ENCODE peak calls at places on chromosomes 13 and 19, in ten cellular contexts. M is testis; Y is PC-3; U is tibial nerve; C is nephron progenitor cell; G is fibroblast of lung; B is cardiac muscle cell; V is CD4-positive, alpha-beta T cell; F is GM13976; I is spleen. Q is an unnamed sample.

GRCh38 chr13:84655677-84656076 is 773.4 kb upstream of the SLITRK1 start:
- DNase-seq in M (no peak), Y (no peak), U (no peak), C (no peak), G (no peak), B (no peak), V (no peak), F (no peak), I (no peak), Q (no peak)

GRCh38 chr13:99691552-99691951 is 190.3 kb downstream of the TM9SF2 start:
- DNase-seq in M (no peak), Y (no peak), U (no peak), C (no peak), G (no peak), B (no peak), V (no peak), F (no peak), I (no peak), Q (no peak)

GRCh38 chr19:1567116-1567847 is 843 bp downstream of the MEX3D start:
- DNase-seq in M (no peak), Y (no peak), U (no peak), C (peak), G (no peak), B (no peak), V (no peak), F (no peak), I (no peak), Q (no peak)

GRCh38 chr13:106187092-106187491 is 348.4 kb downstream of the EFNB2 start:
- DNase-seq in M (no peak), Y (no peak), U (no peak), C (no peak), G (no peak), B (no peak), V (no peak), F (no peak), I (no peak), Q (no peak)

GRCh38 chr19:2724148-2724557 is 3.0 kb upstream of the DIRAS1 start:
- DNase-seq in M (no peak), Y (no peak), U (no peak), C (peak), G (no peak), B (no peak), V (no peak), F (no peak), I (no peak), Q (no peak)

GRCh38 chr19:2993579-2993978 is 16.2 kb downstream of the TLE6 start:
- DNase-seq in M (no peak), Y (no peak), U (no peak), C (no peak), G (no peak), B (no peak), V (no peak), F (no peak), I (no peak), Q (no peak)

GRCh38 chr13:24038846-24039330 is 121.6 kb upstream of the SPATA13 start:
- DNase-seq in M (no peak), Y (peak), U (no peak), C (no peak), G (no peak), B (no peak), V (no peak), F (no peak), I (no peak), Q (no peak)

GRCh38 chr13:97726664-97727235 is 226.7 kb upstream of the IPO5 start:
- DNase-seq in M (no peak), Y (no peak), U (no peak), C (no peak), G (peak), B (no peak), V (no peak), F (no peak), I (no peak), Q (no peak)

GRCh38 chr13:113216165-113217056 is 7.0 kb downstream of the CUL4A start:
- DNase-seq in M (no peak), Y (peak), U (no peak), C (peak), G (peak), B (peak), V (no peak), F (no peak), I (peak), Q (no peak)

GRCh38 chr13:65964672-65965071 is 1265.5 kb downstream of the PCDH9 start:
- DNase-seq in M (no peak), Y (peak), U (no peak), C (no peak), G (no peak), B (no peak), V (no peak), F (no peak), I (no peak), Q (no peak)

GRCh38 chr19:10812902-10813404 is 23.1 kb downstream of the TMED1 start:
- DNase-seq in M (peak), Y (peak), U (no peak), C (no peak), G (peak), B (no peak), V (no peak), F (no peak), I (peak), Q (peak)

GRCh38 chr13:68347220-68347619 is 1117.1 kb upstream of the PCDH9 start:
- DNase-seq in M (no peak), Y (no peak), U (no peak), C (no peak), G (no peak), B (no peak), V (no peak), F (no peak), I (no peak), Q (no peak)

GRCh38 chr13:38045278-38046048 is 175.9 kb upstream of the TRPC4 start:
- DNase-seq in M (no peak), Y (peak), U (no peak), C (no peak), G (peak), B (peak), V (no peak), F (no peak), I (no peak), Q (no peak)

GRCh38 chr13:108610517-108610916 is 18.9 kb upstream of the MYO16 start:
- DNase-seq in M (no peak), Y (no peak), U (no peak), C (no peak), G (no peak), B (peak), V (no peak), F (no peak), I (no peak), Q (no peak)

GRCh38 chr13:108606424-108606823 is 23.0 kb upstream of the MYO16 start:
- DNase-seq in M (no peak), Y (no peak), U (no peak), C (no peak), G (no peak), B (no peak), V (no peak), F (no peak), I (no peak), Q (no peak)

GRCh38 chr13:108615241-108615640 is 14.2 kb upstream of the MYO16 start:
- DNase-seq in M (no peak), Y (no peak), U (no peak), C (no peak), G (no peak), B (no peak), V (no peak), F (no peak), I (no peak), Q (no peak)

GRCh38 chr13:108609353-108609752 is 20.1 kb upstream of the MYO16 start:
- DNase-seq in M (peak), Y (peak), U (no peak), C (no peak), G (peak), B (peak), V (no peak), F (no peak), I (no peak), Q (no peak)
- TF ChIP-seq CTCF in M (peak), Y (peak), U (no peak), C (peak), G (peak), B (no peak), V (no peak), F (no peak), I (no peak), Q (peak)

GRCh38 chr13:39682310-39682709 is 26.8 kb downstream of the COG6 start:
- DNase-seq in M (no peak), Y (no peak), U (no peak), C (no peak), G (no peak), B (no peak), V (no peak), F (no peak), I (no peak), Q (no peak)

GRCh38 chr13:39672378-39673132 is 17.1 kb downstream of the COG6 start:
- DNase-seq in M (no peak), Y (no peak), U (no peak), C (no peak), G (no peak), B (no peak), V (no peak), F (no peak), I (no peak), Q (no peak)

GRCh38 chr13:39675904-39676303 is 20.4 kb downstream of the COG6 start:
- DNase-seq in M (no peak), Y (no peak), U (no peak), C (no peak), G (no peak), B (no peak), V (no peak), F (no peak), I (no peak), Q (no peak)

GRCh38 chr13:39676315-39676876 is 20.9 kb downstream of the COG6 start:
- DNase-seq in M (peak), Y (peak), U (no peak), C (no peak), G (peak), B (peak), V (no peak), F (no peak), I (no peak), Q (no peak)
- TF ChIP-seq CTCF in M (peak), Y (peak), U (peak), C (peak), G (no peak), B (peak), V (peak), F (peak), I (no peak), Q (peak)

GRCh38 chr19:56543776-56544175 is 5.0 kb downstream of the ZFP28 start:
- DNase-seq in M (no peak), Y (no peak), U (no peak), C (no peak), G (no peak), B (no peak), V (no peak), F (no peak), I (no peak), Q (no peak)

GRCh38 chr19:56547535-56547934 is 8.8 kb downstream of the ZFP28 start:
- DNase-seq in M (no peak), Y (no peak), U (no peak), C (no peak), G (no peak), B (no peak), V (no peak), F (no peak), I (no peak), Q (no peak)
- TF ChIP-seq CTCF in M (no peak), Y (no peak), U (no peak), C (no peak), G (no peak), B (no peak), V (no peak), F (peak), I (no peak), Q (no peak)

GRCh38 chr13:31105020-31105800 is 56.5 kb downstream of the HSPH1 start:
- DNase-seq in M (peak), Y (no peak), U (no peak), C (no peak), G (peak), B (no peak), V (no peak), F (no peak), I (no peak), Q (no peak)
- TF ChIP-seq CTCF in M (no peak), Y (no peak), U (no peak), C (no peak), G (no peak), B (no peak), V (no peak), F (no peak), I (no peak), Q (no peak)

Q was measured in CD14-positive monocyte.